ENCODE peak calls at places on chromosomes 11 and 22, in five cellular contexts. One of them, this sample, is unnamed.

GRCh38 chr11:13423372-13423771 is 39.6 kb downstream of the BTBD10 start:
- DNase-seq in heart right ventricle: no peak
- DNase-seq in mesenteric fat pad: no peak
- DNase-seq in HCT116: no peak
- DNase-seq in stimulated activated CD4-positive, alpha-beta T cell treated with anti-CD3 and anti-CD28 coated beads, Interleukin-2, amount 100 ng/mL, for 48 hours: no peak
- DNase-seq in this sample: no peak

GRCh38 chr11:121391914-121392313 is 60.2 kb upstream of the SORL1 start:
- DNase-seq in stimulated activated CD4-positive, alpha-beta T cell treated with anti-CD3 and anti-CD28 coated beads, Interleukin-2, amount 100 ng/mL, for 48 hours: no peak
- DNase-seq in HCT116: no peak
- DNase-seq in heart right ventricle: no peak
- DNase-seq in mesenteric fat pad: no peak
- DNase-seq in this sample: no peak

GRCh38 chr11:61091373-61092279 is 10.7 kb upstream of the CD5 start:
- DNase-seq in stimulated activated CD4-positive, alpha-beta T cell treated with anti-CD3 and anti-CD28 coated beads, Interleukin-2, amount 100 ng/mL, for 48 hours: no peak
- DNase-seq in mesenteric fat pad: peak; percentile 85
- DNase-seq in heart right ventricle: no peak
- DNase-seq in HCT116: no peak
- DNase-seq in this sample: no peak

GRCh38 chr11:69089258-69089657 is 40.5 kb downstream of the TPCN2 start:
- DNase-seq in heart right ventricle: peak; percentile 54
- DNase-seq in stimulated activated CD4-positive, alpha-beta T cell treated with anti-CD3 and anti-CD28 coated beads, Interleukin-2, amount 100 ng/mL, for 48 hours: no peak
- DNase-seq in HCT116: no peak
- DNase-seq in mesenteric fat pad: no peak
- DNase-seq in this sample: no peak

GRCh38 chr22:26642465-26643367 is 14.7 kb upstream of the MIAT start:
- DNase-seq in mesenteric fat pad: no peak
- DNase-seq in stimulated activated CD4-positive, alpha-beta T cell treated with anti-CD3 and anti-CD28 coated beads, Interleukin-2, amount 100 ng/mL, for 48 hours: peak; percentile 76
- DNase-seq in HCT116: no peak
- DNase-seq in heart right ventricle: peak; percentile 54
- DNase-seq in this sample: no peak

GRCh38 chr22:30357650-30358215 is 926 bp downstream of the CCDC157 start:
- DNase-seq in mesenteric fat pad: no peak
- DNase-seq in HCT116: no peak
- DNase-seq in stimulated activated CD4-positive, alpha-beta T cell treated with anti-CD3 and anti-CD28 coated beads, Interleukin-2, amount 100 ng/mL, for 48 hours: no peak
- DNase-seq in heart right ventricle: no peak
- DNase-seq in this sample: no peak

GRCh38 chr11:44753965-44754645 is 27.3 kb downstream of the TSPAN18 start:
- DNase-seq in heart right ventricle: no peak
- DNase-seq in stimulated activated CD4-positive, alpha-beta T cell treated with anti-CD3 and anti-CD28 coated beads, Interleukin-2, amount 100 ng/mL, for 48 hours: no peak
- DNase-seq in HCT116: no peak
- DNase-seq in mesenteric fat pad: peak; percentile 41
- DNase-seq in this sample: no peak

GRCh38 chr11:59560290-59560701 is 49.0 kb downstream of the OR4D9 start:
- DNase-seq in HCT116: peak; percentile 85
- DNase-seq in heart right ventricle: no peak
- DNase-seq in stimulated activated CD4-positive, alpha-beta T cell treated with anti-CD3 and anti-CD28 coated beads, Interleukin-2, amount 100 ng/mL, for 48 hours: peak; percentile 85
- DNase-seq in mesenteric fat pad: no peak
- DNase-seq in this sample: peak; percentile 86

GRCh38 chr11:30109774-30110173 is 92.9 kb upstream of the KCNA4 start:
- DNase-seq in stimulated activated CD4-positive, alpha-beta T cell treated with anti-CD3 and anti-CD28 coated beads, Interleukin-2, amount 100 ng/mL, for 48 hours: no peak
- DNase-seq in heart right ventricle: no peak
- DNase-seq in mesenteric fat pad: no peak
- DNase-seq in HCT116: no peak
- DNase-seq in this sample: no peak

GRCh38 chr22:44773082-44773481 is 20.7 kb downstream of the ARHGAP8 start:
- DNase-seq in mesenteric fat pad: no peak
- DNase-seq in heart right ventricle: no peak
- DNase-seq in HCT116: no peak
- DNase-seq in stimulated activated CD4-positive, alpha-beta T cell treated with anti-CD3 and anti-CD28 coated beads, Interleukin-2, amount 100 ng/mL, for 48 hours: no peak
- DNase-seq in this sample: no peak

GRCh38 chr11:65182258-65183170 is 786 bp downstream of the CAPN1 start:
- DNase-seq in stimulated activated CD4-positive, alpha-beta T cell treated with anti-CD3 and anti-CD28 coated beads, Interleukin-2, amount 100 ng/mL, for 48 hours: no peak
- DNase-seq in mesenteric fat pad: no peak
- DNase-seq in heart right ventricle: no peak
- DNase-seq in HCT116: peak; percentile 15
- DNase-seq in this sample: no peak

GRCh38 chr11:87726511-87726910 is 448.7 kb downstream of the RAB38 start:
- DNase-seq in HCT116: no peak
- DNase-seq in heart right ventricle: no peak
- DNase-seq in stimulated activated CD4-positive, alpha-beta T cell treated with anti-CD3 and anti-CD28 coated beads, Interleukin-2, amount 100 ng/mL, for 48 hours: no peak
- DNase-seq in mesenteric fat pad: no peak
- DNase-seq in this sample: no peak

GRCh38 chr11:65415499-65416340 is 6.9 kb upstream of the NEAT1 start:
- DNase-seq in HCT116: no peak
- DNase-seq in stimulated activated CD4-positive, alpha-beta T cell treated with anti-CD3 and anti-CD28 coated beads, Interleukin-2, amount 100 ng/mL, for 48 hours: no peak
- DNase-seq in heart right ventricle: no peak
- DNase-seq in mesenteric fat pad: peak; percentile 79
- DNase-seq in this sample: peak; percentile 80

GRCh38 chr11:62880231-62880802 is 379 bp upstream of the SLC3A2 start:
- DNase-seq in mesenteric fat pad: peak; percentile 91
- DNase-seq in heart right ventricle: peak; percentile 46
- DNase-seq in HCT116: no peak
- DNase-seq in stimulated activated CD4-positive, alpha-beta T cell treated with anti-CD3 and anti-CD28 coated beads, Interleukin-2, amount 100 ng/mL, for 48 hours: peak; percentile 49
- DNase-seq in this sample: no peak

GRCh38 chr11:61173456-61173855 is 12.2 kb upstream of the VPS37C start:
- DNase-seq in stimulated activated CD4-positive, alpha-beta T cell treated with anti-CD3 and anti-CD28 coated beads, Interleukin-2, amount 100 ng/mL, for 48 hours: no peak
- DNase-seq in mesenteric fat pad: no peak
- DNase-seq in heart right ventricle: no peak
- DNase-seq in HCT116: no peak
- DNase-seq in this sample: no peak

GRCh38 chr11:27619936-27620335 is 80.3 kb downstream of the BDNF start:
- DNase-seq in mesenteric fat pad: no peak
- DNase-seq in HCT116: no peak
- DNase-seq in heart right ventricle: no peak
- DNase-seq in stimulated activated CD4-positive, alpha-beta T cell treated with anti-CD3 and anti-CD28 coated beads, Interleukin-2, amount 100 ng/mL, for 48 hours: no peak
- DNase-seq in this sample: no peak

GRCh38 chr11:35850191-35850590 is 93.7 kb upstream of the LDLRAD3 start:
- DNase-seq in heart right ventricle: no peak
- DNase-seq in stimulated activated CD4-positive, alpha-beta T cell treated with anti-CD3 and anti-CD28 coated beads, Interleukin-2, amount 100 ng/mL, for 48 hours: no peak
- DNase-seq in HCT116: no peak
- DNase-seq in mesenteric fat pad: peak; percentile 30
- DNase-seq in this sample: no peak

GRCh38 chr11:120057595-120058581 is 80.0 kb downstream of the TRIM29 start:
- DNase-seq in stimulated activated CD4-positive, alpha-beta T cell treated with anti-CD3 and anti-CD28 coated beads, Interleukin-2, amount 100 ng/mL, for 48 hours: no peak
- DNase-seq in HCT116: peak; percentile 2
- DNase-seq in heart right ventricle: no peak
- DNase-seq in mesenteric fat pad: peak; percentile 65
- DNase-seq in this sample: peak; percentile 80

GRCh38 chr11:78420796-78421209 is 3.2 kb upstream of the GAB2 start:
- DNase-seq in mesenteric fat pad: no peak
- DNase-seq in heart right ventricle: peak; percentile 56
- DNase-seq in stimulated activated CD4-positive, alpha-beta T cell treated with anti-CD3 and anti-CD28 coated beads, Interleukin-2, amount 100 ng/mL, for 48 hours: peak; percentile 40
- DNase-seq in HCT116: no peak
- DNase-seq in this sample: no peak

GRCh38 chr11:63907808-63908530 is 9.0 kb downstream of the RCOR2 start:
- DNase-seq in mesenteric fat pad: no peak
- DNase-seq in stimulated activated CD4-positive, alpha-beta T cell treated with anti-CD3 and anti-CD28 coated beads, Interleukin-2, amount 100 ng/mL, for 48 hours: no peak
- DNase-seq in HCT116: no peak
- DNase-seq in heart right ventricle: no peak
- DNase-seq in this sample: no peak

GRCh38 chr22:44147821-44148574 is 32.7 kb upstream of the PARVG start:
- DNase-seq in HCT116: no peak
- DNase-seq in mesenteric fat pad: no peak
- DNase-seq in stimulated activated CD4-positive, alpha-beta T cell treated with anti-CD3 and anti-CD28 coated beads, Interleukin-2, amount 100 ng/mL, for 48 hours: no peak
- DNase-seq in heart right ventricle: no peak
- DNase-seq in this sample: no peak

GRCh38 chr11:128720522-128720985 is 26.7 kb downstream of the FLI1 start:
- DNase-seq in mesenteric fat pad: no peak
- DNase-seq in HCT116: no peak
- DNase-seq in stimulated activated CD4-positive, alpha-beta T cell treated with anti-CD3 and anti-CD28 coated beads, Interleukin-2, amount 100 ng/mL, for 48 hours: no peak
- DNase-seq in heart right ventricle: no peak
- DNase-seq in this sample: no peak

GRCh38 chr11:115219378-115219777 is 284.8 kb downstream of the CADM1 start:
- DNase-seq in HCT116: no peak
- DNase-seq in heart right ventricle: no peak
- DNase-seq in stimulated activated CD4-positive, alpha-beta T cell treated with anti-CD3 and anti-CD28 coated beads, Interleukin-2, amount 100 ng/mL, for 48 hours: no peak
- DNase-seq in mesenteric fat pad: no peak
- DNase-seq in this sample: no peak

GRCh38 chr22:18991138-18991432 is 55.0 kb upstream of the PRODH start:
- DNase-seq in heart right ventricle: no peak
- DNase-seq in stimulated activated CD4-positive, alpha-beta T cell treated with anti-CD3 and anti-CD28 coated beads, Interleukin-2, amount 100 ng/mL, for 48 hours: no peak
- DNase-seq in HCT116: no peak
- DNase-seq in mesenteric fat pad: no peak
- DNase-seq in this sample: no peak